ENCODE peak calls at places on chromosomes 12 and 14, in five cellular contexts. One of them, this sample, is unnamed.

GRCh38 chr12:7018350-7019042 is at the start of gene LPCAT3:
- DNase-seq in head of caudate nucleus: peak
- DNase-seq in NCI-H82: peak
- DNase-seq in T-helper 1 cell: peak
- DNase-seq in M059J: peak
- DNase-seq in this sample: peak

GRCh38 chr12:76462668-76463224 is 96.8 kb downstream of the OSBPL8 start:
- DNase-seq in head of caudate nucleus: no peak
- DNase-seq in NCI-H82: no peak
- DNase-seq in T-helper 1 cell: no peak
- DNase-seq in M059J: no peak
- DNase-seq in this sample: no peak

GRCh38 chr12:8681129-8681902 is 16.5 kb upstream of the RIMKLB start:
- DNase-seq in head of caudate nucleus: no peak
- DNase-seq in NCI-H82: no peak
- DNase-seq in T-helper 1 cell: no peak
- DNase-seq in M059J: peak
- DNase-seq in this sample: no peak

GRCh38 chr12:6058481-6059161 is 65.8 kb downstream of the VWF start:
- DNase-seq in head of caudate nucleus: no peak
- DNase-seq in NCI-H82: no peak
- DNase-seq in T-helper 1 cell: no peak
- DNase-seq in M059J: no peak
- DNase-seq in this sample: no peak

GRCh38 chr12:106883421-106883820 is 72.3 kb upstream of the TMEM263 start:
- DNase-seq in head of caudate nucleus: no peak
- DNase-seq in NCI-H82: no peak
- DNase-seq in T-helper 1 cell: no peak
- DNase-seq in M059J: peak
- DNase-seq in this sample: no peak

GRCh38 chr14:69812725-69813124 is 15.7 kb upstream of the SLC10A1 start:
- DNase-seq in head of caudate nucleus: no peak
- DNase-seq in NCI-H82: peak
- DNase-seq in T-helper 1 cell: no peak
- DNase-seq in M059J: no peak
- DNase-seq in this sample: peak

GRCh38 chr14:106210650-106211049 is 684.3 kb downstream of the TMEM121 start:
- DNase-seq in head of caudate nucleus: no peak
- DNase-seq in NCI-H82: no peak
- DNase-seq in T-helper 1 cell: no peak
- DNase-seq in M059J: no peak
- DNase-seq in this sample: peak

GRCh38 chr12:106280101-106280500 is 22.4 kb upstream of the TCP11L2 start:
- DNase-seq in head of caudate nucleus: no peak
- DNase-seq in NCI-H82: no peak
- DNase-seq in T-helper 1 cell: no peak
- DNase-seq in M059J: no peak
- DNase-seq in this sample: no peak

GRCh38 chr12:2092890-2093289 is 40.1 kb downstream of the CACNA1C start:
- DNase-seq in head of caudate nucleus: no peak
- DNase-seq in NCI-H82: no peak
- DNase-seq in T-helper 1 cell: no peak
- DNase-seq in M059J: peak
- DNase-seq in this sample: no peak

GRCh38 chr14:36208690-36209278 is 32.3 kb upstream of the PTCSC3 start:
- DNase-seq in head of caudate nucleus: no peak
- DNase-seq in NCI-H82: no peak
- DNase-seq in T-helper 1 cell: no peak
- DNase-seq in M059J: no peak
- DNase-seq in this sample: no peak

GRCh38 chr12:124286414-124286813 is 8.5 kb upstream of the RFLNA start:
- DNase-seq in head of caudate nucleus: no peak
- DNase-seq in NCI-H82: no peak
- DNase-seq in T-helper 1 cell: no peak
- DNase-seq in M059J: peak
- DNase-seq in this sample: no peak

GRCh38 chr12:94100990-94101901 is 47.1 kb upstream of the PLXNC1 start:
- DNase-seq in head of caudate nucleus: peak
- DNase-seq in NCI-H82: peak
- DNase-seq in T-helper 1 cell: peak
- DNase-seq in M059J: peak
- DNase-seq in this sample: peak

GRCh38 chr12:23611320-23611719 is 338.1 kb downstream of the SOX5 start:
- DNase-seq in head of caudate nucleus: no peak
- DNase-seq in NCI-H82: no peak
- DNase-seq in T-helper 1 cell: no peak
- DNase-seq in M059J: peak
- DNase-seq in this sample: no peak

GRCh38 chr12:26124491-26125450 is at the start of gene BHLHE41:
- DNase-seq in head of caudate nucleus: peak
- DNase-seq in NCI-H82: peak
- DNase-seq in T-helper 1 cell: no peak
- DNase-seq in M059J: peak
- DNase-seq in this sample: peak

GRCh38 chr14:106459971-106460730 is 933.8 kb downstream of the TMEM121 start:
- DNase-seq in head of caudate nucleus: no peak
- DNase-seq in NCI-H82: peak
- DNase-seq in T-helper 1 cell: peak
- DNase-seq in M059J: peak
- DNase-seq in this sample: peak

GRCh38 chr12:31526158-31526546 is 64.8 kb downstream of the DENND5B start:
- DNase-seq in head of caudate nucleus: no peak
- DNase-seq in NCI-H82: no peak
- DNase-seq in T-helper 1 cell: no peak
- DNase-seq in M059J: no peak
- DNase-seq in this sample: no peak

GRCh38 chr14:72186461-72187035 is 254.3 kb downstream of the RGS6 start:
- DNase-seq in head of caudate nucleus: no peak
- DNase-seq in NCI-H82: no peak
- DNase-seq in T-helper 1 cell: no peak
- DNase-seq in M059J: no peak
- DNase-seq in this sample: no peak

GRCh38 chr12:109947511-109947910 is 47.4 kb downstream of the TCHP start:
- DNase-seq in head of caudate nucleus: no peak
- DNase-seq in NCI-H82: no peak
- DNase-seq in T-helper 1 cell: no peak
- DNase-seq in M059J: peak
- DNase-seq in this sample: peak

GRCh38 chr14:77140937-77141591 is 527 bp downstream of the ZDHHC22 start:
- DNase-seq in head of caudate nucleus: peak
- DNase-seq in NCI-H82: peak
- DNase-seq in T-helper 1 cell: no peak
- DNase-seq in M059J: peak
- DNase-seq in this sample: peak

GRCh38 chr12:69425417-69425816 is 44.8 kb upstream of the FRS2 start:
- DNase-seq in head of caudate nucleus: no peak
- DNase-seq in NCI-H82: no peak
- DNase-seq in T-helper 1 cell: no peak
- DNase-seq in M059J: no peak
- DNase-seq in this sample: no peak

GRCh38 chr12:131959641-131960589 is 10.2 kb downstream of the EP400 start:
- DNase-seq in head of caudate nucleus: no peak
- DNase-seq in NCI-H82: no peak
- DNase-seq in T-helper 1 cell: no peak
- DNase-seq in M059J: no peak
- DNase-seq in this sample: no peak

GRCh38 chr14:24057867-24058259 is 6.1 kb downstream of the CARMIL3 start:
- DNase-seq in head of caudate nucleus: no peak
- DNase-seq in NCI-H82: no peak
- DNase-seq in T-helper 1 cell: no peak
- DNase-seq in M059J: no peak
- DNase-seq in this sample: no peak

GRCh38 chr12:45978108-45978507 is 12.3 kb downstream of the SCAF11 start:
- DNase-seq in head of caudate nucleus: no peak
- DNase-seq in NCI-H82: no peak
- DNase-seq in T-helper 1 cell: no peak
- DNase-seq in M059J: no peak
- DNase-seq in this sample: no peak

GRCh38 chr12:8088574-8088973 is 6.5 kb downstream of the NECAP1 start:
- DNase-seq in head of caudate nucleus: no peak
- DNase-seq in NCI-H82: peak
- DNase-seq in T-helper 1 cell: no peak
- DNase-seq in M059J: no peak
- DNase-seq in this sample: peak

GRCh38 chr12:25997401-25997973 is 39.0 kb downstream of the RASSF8 start:
- DNase-seq in head of caudate nucleus: no peak
- DNase-seq in NCI-H82: no peak
- DNase-seq in T-helper 1 cell: no peak
- DNase-seq in M059J: peak
- DNase-seq in this sample: no peak

GRCh38 chr14:95480109-95480886 is 36.2 kb downstream of the SYNE3 start:
- DNase-seq in head of caudate nucleus: no peak
- DNase-seq in NCI-H82: no peak
- DNase-seq in T-helper 1 cell: no peak
- DNase-seq in M059J: no peak
- DNase-seq in this sample: no peak

GRCh38 chr12:13573698-13574321 is 377.3 kb downstream of the EMP1 start:
- DNase-seq in head of caudate nucleus: no peak
- DNase-seq in NCI-H82: no peak
- DNase-seq in T-helper 1 cell: no peak
- DNase-seq in M059J: peak
- DNase-seq in this sample: no peak

GRCh38 chr12:71607494-71608330 is 55.9 kb downstream of the ZFC3H1 start:
- DNase-seq in head of caudate nucleus: peak
- DNase-seq in NCI-H82: no peak
- DNase-seq in T-helper 1 cell: no peak
- DNase-seq in M059J: no peak
- DNase-seq in this sample: no peak

GRCh38 chr12:76976777-76977465 is 88.4 kb downstream of the E2F7 start:
- DNase-seq in head of caudate nucleus: no peak
- DNase-seq in NCI-H82: no peak
- DNase-seq in T-helper 1 cell: no peak
- DNase-seq in M059J: peak
- DNase-seq in this sample: no peak

GRCh38 chr12:101474711-101475386 is at the start of gene SPIC:
- DNase-seq in head of caudate nucleus: no peak
- DNase-seq in NCI-H82: peak
- DNase-seq in T-helper 1 cell: no peak
- DNase-seq in M059J: no peak
- DNase-seq in this sample: no peak

GRCh38 chr12:41778934-41779333 is 365.7 kb downstream of the GXYLT1 start:
- DNase-seq in head of caudate nucleus: no peak
- DNase-seq in NCI-H82: no peak
- DNase-seq in T-helper 1 cell: no peak
- DNase-seq in M059J: no peak
- DNase-seq in this sample: no peak

GRCh38 chr14:65095633-65096205 is 6.6 kb downstream of the MAX start:
- DNase-seq in head of caudate nucleus: peak
- DNase-seq in NCI-H82: no peak
- DNase-seq in T-helper 1 cell: no peak
- DNase-seq in M059J: peak
- DNase-seq in this sample: no peak

GRCh38 chr14:26841920-26842741 is 244.3 kb upstream of the NOVA1 start:
- DNase-seq in head of caudate nucleus: no peak
- DNase-seq in NCI-H82: no peak
- DNase-seq in T-helper 1 cell: no peak
- DNase-seq in M059J: peak
- DNase-seq in this sample: no peak

GRCh38 chr14:95386536-95386935 is 66.8 kb upstream of the CLMN start:
- DNase-seq in head of caudate nucleus: no peak
- DNase-seq in NCI-H82: peak
- DNase-seq in T-helper 1 cell: no peak
- DNase-seq in M059J: no peak
- DNase-seq in this sample: no peak

GRCh38 chr12:24078318-24078765 is 128.9 kb upstream of the SOX5 start:
- DNase-seq in head of caudate nucleus: no peak
- DNase-seq in NCI-H82: peak
- DNase-seq in T-helper 1 cell: no peak
- DNase-seq in M059J: peak
- DNase-seq in this sample: no peak

GRCh38 chr14:23877538-23878180 is 75.9 kb upstream of the DHRS4 start:
- DNase-seq in head of caudate nucleus: no peak
- DNase-seq in NCI-H82: no peak
- DNase-seq in T-helper 1 cell: no peak
- DNase-seq in M059J: no peak
- DNase-seq in this sample: no peak

GRCh38 chr12:49664591-49665146 is 41.3 kb downstream of the PRPF40B start:
- DNase-seq in head of caudate nucleus: no peak
- DNase-seq in NCI-H82: no peak
- DNase-seq in T-helper 1 cell: no peak
- DNase-seq in M059J: peak
- DNase-seq in this sample: no peak